ENCODE peak calls at places on chromosome 18, in four cellular contexts. One of them, this sample, is unnamed.

GRCh38 chr18:76262956-76263955 is 231.8 kb downstream of the ZNF516 start:
- DNase-seq in K562: no peak
- DNase-seq in IMR-90: no peak
- DNase-seq in SK-N-SH: no peak
- DNase-seq in this sample: no peak

GRCh38 chr18:69574401-69574800 is 173.7 kb downstream of the DOK6 start:
- DNase-seq in K562: no peak
- DNase-seq in IMR-90: no peak
- DNase-seq in SK-N-SH: no peak
- DNase-seq in this sample: no peak

GRCh38 chr18:22539045-22539444 is 121.3 kb upstream of the CTAGE1 start:
- DNase-seq in K562: no peak
- DNase-seq in IMR-90: no peak
- DNase-seq in SK-N-SH: no peak
- DNase-seq in this sample: no peak

GRCh38 chr18:38545071-38545470 is 979.5 kb upstream of the CELF4 start:
- DNase-seq in K562: no peak
- DNase-seq in IMR-90: no peak
- DNase-seq in SK-N-SH: no peak
- DNase-seq in this sample: no peak

GRCh38 chr18:23994361-23994902 is 20.1 kb upstream of the TTC39C start:
- DNase-seq in K562: no peak
- DNase-seq in IMR-90: peak
- DNase-seq in SK-N-SH: peak
- DNase-seq in this sample: no peak

GRCh38 chr18:68623342-68623741 is 91.6 kb downstream of the TMX3 start:
- DNase-seq in K562: peak
- DNase-seq in IMR-90: peak
- DNase-seq in SK-N-SH: peak
- DNase-seq in this sample: no peak

GRCh38 chr18:6607348-6607747 is 122.2 kb upstream of the ARHGAP28 start:
- DNase-seq in K562: no peak
- DNase-seq in IMR-90: no peak
- DNase-seq in SK-N-SH: no peak
- DNase-seq in this sample: no peak

GRCh38 chr18:371616-371998 is 103.8 kb upstream of the THOC1 start:
- DNase-seq in K562: no peak
- DNase-seq in IMR-90: no peak
- DNase-seq in SK-N-SH: peak
- DNase-seq in this sample: no peak

GRCh38 chr18:3211236-3211992 is 8.4 kb downstream of the MYOM1 start:
- DNase-seq in K562: no peak
- DNase-seq in IMR-90: peak
- DNase-seq in SK-N-SH: no peak
- DNase-seq in this sample: no peak

GRCh38 chr18:50338122-50338521 is 36.7 kb upstream of the SKA1 start:
- DNase-seq in K562: no peak
- DNase-seq in IMR-90: no peak
- DNase-seq in SK-N-SH: peak
- DNase-seq in this sample: no peak

GRCh38 chr18:32545631-32546030 is 74.9 kb upstream of the GAREM1 start:
- DNase-seq in K562: no peak
- DNase-seq in IMR-90: no peak
- DNase-seq in SK-N-SH: no peak
- DNase-seq in this sample: no peak

DNA sequence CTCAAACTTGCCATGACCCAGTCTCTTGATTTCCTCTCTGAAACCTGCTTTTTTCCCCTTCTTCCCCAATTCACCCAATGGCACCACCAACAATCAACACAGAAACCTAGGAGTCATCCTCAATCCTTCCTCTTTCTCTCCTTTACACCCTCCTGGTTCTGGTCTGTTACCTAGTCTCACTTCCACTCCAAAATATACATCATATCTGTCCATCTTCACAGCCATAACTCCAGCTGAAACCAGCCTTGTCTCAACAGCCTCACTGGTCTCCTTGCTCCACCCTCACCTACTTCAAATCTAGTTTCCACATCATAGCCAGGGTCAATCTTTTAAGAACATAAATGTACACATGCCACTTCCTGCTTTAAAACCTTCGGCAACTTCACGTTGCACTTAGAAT is 11.8 kb upstream of the TWSG1 start:
- DNase-seq in K562: no peak
- DNase-seq in IMR-90: no peak
- DNase-seq in SK-N-SH: no peak
- DNase-seq in this sample: no peak
- TF ChIP-seq RAD21 in K562: no peak
- TF ChIP-seq RAD21 in IMR-90: no peak
- TF ChIP-seq RAD21 in SK-N-SH: no peak
- TF ChIP-seq RAD21 in this sample: no peak

DNA sequence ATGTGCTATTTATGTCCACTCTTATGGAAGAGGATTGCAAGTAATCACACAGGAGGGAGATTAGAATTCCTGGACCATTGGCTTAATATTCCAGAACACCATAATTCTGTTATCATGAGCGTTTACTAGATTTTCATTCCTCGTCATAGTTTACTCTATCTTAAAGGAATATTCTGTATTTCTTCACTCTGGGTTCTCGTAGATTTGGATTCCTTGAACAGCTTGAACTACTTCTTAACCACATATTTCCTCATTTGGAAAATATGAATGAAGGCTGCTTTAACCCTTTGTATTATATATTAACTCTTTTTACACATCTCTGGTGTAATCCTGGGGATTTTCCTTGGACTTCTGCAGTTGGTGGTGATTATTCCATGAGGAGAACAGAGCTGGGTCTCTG is 46.3 kb upstream of the CCBE1 start:
- DNase-seq in K562: no peak
- DNase-seq in IMR-90: peak
- DNase-seq in SK-N-SH: no peak
- DNase-seq in this sample: no peak
- H3K9ac ChIP-seq in K562: no peak
- H3K9ac ChIP-seq in IMR-90: no peak
- H3K9ac ChIP-seq in SK-N-SH: peak
- H3K9ac ChIP-seq in this sample: no peak

GRCh38 chr18:49162226-49162848 is 211.6 kb upstream of the SMAD7 start:
- DNase-seq in K562: no peak
- DNase-seq in IMR-90: no peak
- DNase-seq in SK-N-SH: no peak
- DNase-seq in this sample: peak
- TF ChIP-seq RCOR1 in K562: no peak
- TF ChIP-seq RCOR1 in IMR-90: no peak
- TF ChIP-seq RCOR1 in SK-N-SH: no peak
- TF ChIP-seq RCOR1 in this sample: no peak

DNA sequence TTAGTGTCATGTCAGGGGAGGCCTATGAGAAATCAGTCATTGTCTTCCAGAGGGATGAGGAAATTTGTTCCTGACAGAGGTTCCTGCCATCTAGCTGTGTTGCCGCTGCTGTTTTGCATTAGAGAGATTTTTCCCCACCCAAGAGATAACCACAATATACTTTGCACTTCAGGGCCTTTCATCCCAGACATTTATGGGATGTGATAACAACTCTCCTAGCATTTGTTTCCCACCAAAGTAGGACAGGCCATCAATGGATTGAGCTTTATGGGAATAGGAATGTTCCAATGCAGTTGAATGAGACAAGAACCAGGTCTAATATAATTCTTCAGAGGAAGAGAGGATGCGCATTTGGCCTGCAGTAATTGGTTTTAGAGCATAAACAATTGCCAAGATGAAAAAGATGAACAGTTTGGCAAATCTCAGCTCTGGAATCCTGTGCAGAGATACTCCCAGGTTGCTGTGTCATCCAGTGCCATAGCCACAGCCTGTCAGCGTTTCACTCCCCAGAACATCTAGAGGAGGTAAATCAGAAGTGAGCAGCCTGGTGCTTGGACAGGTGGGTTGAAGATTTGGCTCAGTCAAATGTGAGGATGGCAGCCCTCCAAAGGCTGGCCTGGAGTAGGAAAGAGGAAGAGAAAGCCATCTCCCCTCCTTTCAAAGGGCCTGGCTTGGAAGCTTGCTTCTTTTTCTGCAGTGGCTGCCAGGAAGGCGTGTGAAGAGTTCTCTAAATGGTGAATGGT is 93.7 kb upstream of the SETBP1 start:
- DNase-seq in K562: no peak
- DNase-seq in IMR-90: no peak
- DNase-seq in SK-N-SH: peak
- DNase-seq in this sample: no peak
- TF ChIP-seq RAD21 in K562: no peak
- TF ChIP-seq RAD21 in IMR-90: no peak
- TF ChIP-seq RAD21 in SK-N-SH: no peak
- TF ChIP-seq RAD21 in this sample: no peak

GRCh38 chr18:79525556-79526467 is 130.1 kb downstream of the NFATC1 start:
- DNase-seq in K562: no peak
- DNase-seq in IMR-90: no peak
- DNase-seq in SK-N-SH: no peak
- DNase-seq in this sample: no peak

GRCh38 chr18:79523221-79523737 is 127.5 kb downstream of the NFATC1 start:
- DNase-seq in K562: no peak
- DNase-seq in IMR-90: no peak
- DNase-seq in SK-N-SH: no peak
- DNase-seq in this sample: no peak

GRCh38 chr18:79523738-79524180 is 128.0 kb downstream of the NFATC1 start:
- DNase-seq in K562: no peak
- DNase-seq in IMR-90: no peak
- DNase-seq in SK-N-SH: no peak
- DNase-seq in this sample: peak

GRCh38 chr18:79522451-79523220 is 126.9 kb downstream of the NFATC1 start:
- DNase-seq in K562: no peak
- DNase-seq in IMR-90: no peak
- DNase-seq in SK-N-SH: no peak
- DNase-seq in this sample: no peak

GRCh38 chr18:79524181-79525078 is 128.7 kb downstream of the NFATC1 start:
- DNase-seq in K562: no peak
- DNase-seq in IMR-90: no peak
- DNase-seq in SK-N-SH: no peak
- DNase-seq in this sample: no peak
- H3K9ac ChIP-seq in K562: no peak
- H3K9ac ChIP-seq in IMR-90: no peak
- H3K9ac ChIP-seq in SK-N-SH: no peak
- H3K9ac ChIP-seq in this sample: peak